ENCODE peak calls at places on chromosome 15, in nine cellular contexts. N is K562; T is neural crest cell; R is CD4-positive, alpha-beta T cell; O is stomach; A is neural progenitor cell; C is GM12865; H is NCI-H2081; U is T-helper 17 cell. V is an unnamed sample.

GRCh38 chr15:59306520-59307163 is 66.0 kb downstream of the MYO1E start:
- DNase-seq in N (no peak), T (no peak), R (no peak), O (no peak), A (no peak), C (no peak), H (no peak), U (no peak), V (no peak)

GRCh38 chr15:38401716-38402115 is 52.2 kb upstream of the FAM98B start:
- DNase-seq in N (no peak), T (no peak), R (no peak), O (no peak), A (no peak), C (no peak), H (no peak), U (no peak), V (no peak)

GRCh38 chr15:91948001-91948608 is 94.6 kb downstream of the SLCO3A1 start:
- DNase-seq in N (no peak), T (no peak), R (no peak), O (peak), A (peak), C (no peak), H (peak), U (no peak), V (peak)

GRCh38 chr15:25170113-25170731 is 215.4 kb downstream of the SNRPN start:
- DNase-seq in N (no peak), T (no peak), R (no peak), O (peak), A (no peak), C (no peak), H (no peak), U (peak), V (no peak)

GRCh38 chr15:85854345-85855097 is 59.8 kb upstream of the KLHL25 start:
- DNase-seq in N (peak), T (peak), R (peak), O (no peak), A (peak), C (peak), H (peak), U (no peak), V (peak)

GRCh38 chr15:76235186-76235826 is 76.0 kb downstream of the ETFA start:
- DNase-seq in N (peak), T (no peak), R (no peak), O (no peak), A (peak), C (peak), H (peak), U (no peak), V (peak)

GRCh38 chr15:90479656-90480055 is 50.1 kb upstream of the CRTC3 start:
- DNase-seq in N (no peak), T (no peak), R (no peak), O (peak), A (no peak), C (no peak), H (no peak), U (no peak), V (no peak)

GRCh38 chr15:50675524-50676144 is 11.0 kb downstream of the TRPM7 start:
- DNase-seq in N (peak), T (no peak), R (no peak), O (no peak), A (no peak), C (peak), H (peak), U (no peak), V (no peak)

GRCh38 chr15:92495468-92495867 is 101.8 kb downstream of the ST8SIA2 start:
- DNase-seq in N (no peak), T (no peak), R (no peak), O (no peak), A (no peak), C (no peak), H (no peak), U (no peak), V (no peak)

GRCh38 chr15:39497759-39498565 is 82.9 kb upstream of the THBS1 start:
- DNase-seq in N (no peak), T (no peak), R (no peak), O (no peak), A (no peak), C (no peak), H (no peak), U (no peak), V (peak)

GRCh38 chr15:59372352-59373211 is at the start of gene MYO1E:
- DNase-seq in N (no peak), T (peak), R (no peak), O (peak), A (peak), C (peak), H (peak), U (no peak), V (no peak)

GRCh38 chr15:74382004-74382816 is 14.8 kb upstream of the CYP11A1 start:
- DNase-seq in N (peak), T (peak), R (peak), O (peak), A (peak), C (peak), H (peak), U (peak), V (no peak)

GRCh38 chr15:65086680-65087111 is 10.2 kb downstream of the KBTBD13 start:
- DNase-seq in N (no peak), T (no peak), R (no peak), O (no peak), A (no peak), C (no peak), H (no peak), U (no peak), V (no peak)